ENCODE peak calls at places on chromosomes 7 and 10, in eight cellular contexts. S, Y, W, U, P, A, X and H are unnamed samples.

GRCh38 chr7:83836028-83836427 is 187.1 kb upstream of the SEMA3E start:
- DNase-seq in S (no peak), Y (no peak), W (no peak), U (no peak), P (no peak), A (no peak), X (no peak), H (no peak)

GRCh38 chr10:43199088-43199683 is 60.9 kb downstream of the CSGALNACT2 start:
- DNase-seq in S (no peak), Y (no peak), W (no peak), U (no peak), P (no peak), A (no peak), X (no peak), H (no peak)

GRCh38 chr10:89074120-89074519 is 83.5 kb downstream of the FAS start:
- DNase-seq in S (no peak), Y (peak), W (no peak), U (no peak), P (no peak), A (peak), X (no peak), H (no peak)

GRCh38 chr7:23287612-23288011 is 11.5 kb upstream of the MALSU1 start:
- DNase-seq in S (no peak), Y (no peak), W (no peak), U (no peak), P (no peak), A (no peak), X (no peak), H (no peak)

GRCh38 chr10:106711313-106711906 is 453.1 kb downstream of the SORCS1 start:
- DNase-seq in S (peak), Y (peak), W (peak), U (peak), P (peak), A (peak), X (peak), H (peak)

GRCh38 chr10:79376751-79377556 is 29.7 kb downstream of the PPIF start:
- DNase-seq in S (no peak), Y (no peak), W (no peak), U (no peak), P (no peak), A (no peak), X (no peak), H (peak)

GRCh38 chr10:133442191-133442966 is 11.4 kb upstream of the SCART1 start:
- DNase-seq in S (peak), Y (peak), W (no peak), U (no peak), P (no peak), A (no peak), X (no peak), H (peak)

GRCh38 chr10:91032614-91033248 is 111.8 kb upstream of the ANKRD1 start:
- DNase-seq in S (peak), Y (peak), W (no peak), U (no peak), P (no peak), A (peak), X (no peak), H (peak)

GRCh38 chr7:97859606-97860204 is 12.5 kb downstream of the ASNS start:
- DNase-seq in S (peak), Y (no peak), W (no peak), U (no peak), P (no peak), A (no peak), X (no peak), H (no peak)

GRCh38 chr7:93036807-93037206 is 81.0 kb downstream of the SAMD9 start:
- DNase-seq in S (no peak), Y (no peak), W (peak), U (peak), P (no peak), A (no peak), X (no peak), H (no peak)

GRCh38 chr7:135486258-135486657 is 23.6 kb downstream of the CNOT4 start:
- DNase-seq in S (peak), Y (no peak), W (no peak), U (no peak), P (no peak), A (peak), X (no peak), H (no peak)

GRCh38 chr10:112653215-112653614 is 206.2 kb downstream of the VTI1A start:
- DNase-seq in S (no peak), Y (no peak), W (no peak), U (no peak), P (no peak), A (no peak), X (no peak), H (peak)

GRCh38 chr10:3955954-3956617 is 171.1 kb upstream of the KLF6 start:
- DNase-seq in S (peak), Y (no peak), W (no peak), U (no peak), P (peak), A (no peak), X (no peak), H (peak)

GRCh38 chr7:112414855-112415490 is 35.3 kb upstream of the IFRD1 start:
- DNase-seq in S (peak), Y (no peak), W (no peak), U (peak), P (peak), A (peak), X (no peak), H (no peak)

GRCh38 chr10:121324678-121325213 is 273.5 kb downstream of the FGFR2 start:
- DNase-seq in S (no peak), Y (no peak), W (no peak), U (peak), P (no peak), A (no peak), X (peak), H (no peak)

GRCh38 chr10:15155978-15156377 is 12.5 kb downstream of the NMT2 start:
- DNase-seq in S (no peak), Y (no peak), W (no peak), U (no peak), P (no peak), A (no peak), X (no peak), H (no peak)

GRCh38 chr7:1938788-1939433 is 268.8 kb downstream of the ELFN1 start:
- DNase-seq in S (no peak), Y (peak), W (no peak), U (peak), P (no peak), A (no peak), X (no peak), H (no peak)

GRCh38 chr7:43535810-43536585 is 46.9 kb upstream of the STK17A start:
- DNase-seq in S (peak), Y (peak), W (no peak), U (peak), P (no peak), A (peak), X (no peak), H (no peak)

GRCh38 chr10:43825984-43826383 is 177.3 kb upstream of the ZNF32 start:
- DNase-seq in S (no peak), Y (no peak), W (no peak), U (no peak), P (no peak), A (no peak), X (no peak), H (no peak)

GRCh38 chr7:126727930-126728331 is 524.8 kb downstream of the GRM8 start:
- DNase-seq in S (peak), Y (no peak), W (no peak), U (peak), P (no peak), A (no peak), X (peak), H (no peak)

GRCh38 chr10:31769564-31769963 is 159.1 kb downstream of the ARHGAP12 start:
- DNase-seq in S (peak), Y (no peak), W (no peak), U (peak), P (no peak), A (peak), X (no peak), H (no peak)

GRCh38 chr10:101047961-101048892 is 13.6 kb upstream of the KAZALD1 start:
- DNase-seq in S (no peak), Y (no peak), W (no peak), U (no peak), P (peak), A (no peak), X (no peak), H (peak)

GRCh38 chr10:52539463-52539862 is 225.4 kb downstream of the DKK1 start:
- DNase-seq in S (peak), Y (no peak), W (no peak), U (peak), P (no peak), A (no peak), X (no peak), H (no peak)

GRCh38 chr10:97683556-97684357 is 3.3 kb downstream of the AVPI1 start:
- DNase-seq in S (peak), Y (no peak), W (no peak), U (peak), P (no peak), A (peak), X (peak), H (peak)

GRCh38 chr10:78388331-78389050 is 354.8 kb downstream of the RPS24 start:
- DNase-seq in S (no peak), Y (no peak), W (no peak), U (no peak), P (no peak), A (no peak), X (no peak), H (no peak)

GRCh38 chr7:151520419-151521229 is 929 bp upstream of the RHEB start:
- DNase-seq in S (peak), Y (peak), W (peak), U (no peak), P (no peak), A (no peak), X (peak), H (peak)